ENCODE peak calls at places on chromosomes 13 and 19, in five cellular contexts. A is heart right ventricle; H is ascending aorta; N is CD8-positive, alpha-beta memory T cell; U is right cardiac atrium. C is an unnamed sample.
A peak's percentile ranks its signal among the peaks of the same experiment; 100 is the strongest.

GRCh38 chr13:95535243-95535642 is 17.3 kb upstream of the CLDN10 start:
- DNase-seq in H (no peak), A (no peak), N (no peak), U (no peak), C (no peak)

GRCh38 chr13:59663707-59664106 is 500.0 kb downstream of the DIAPH3 start:
- DNase-seq in A (no peak), N (no peak), H (no peak), U (no peak), C (no peak)

GRCh38 chr13:98290261-98290660 is 113.2 kb upstream of the RNF113B start:
- DNase-seq in N (no peak), A (no peak), U (no peak), H (no peak), C (no peak)

GRCh38 chr19:18157465-18158063 is 4.6 kb downstream of the PIK3R2 start:
- DNase-seq in A (no peak), H (no peak), N (no peak), U (no peak), C (no peak)

GRCh38 chr19:50710612-50711011 is 9.0 kb downstream of the SHANK1 start:
- DNase-seq in N (no peak), U (no peak), H (no peak), A (no peak), C (no peak)

GRCh38 chr13:60629158-60629557 is 232.1 kb downstream of the TDRD3 start:
- DNase-seq in H (no peak), A (no peak), U (no peak), N (no peak), C (no peak)

GRCh38 chr13:28493740-28494536 is 990 bp downstream of the FLT1 start:
- DNase-seq in A (peak; percentile 12), U (peak; percentile 63), H (no peak), N (no peak), C (no peak)

GRCh38 chr19:8151499-8152035 is 2.2 kb upstream of the FBN3 start:
- DNase-seq in U (no peak), N (no peak), H (no peak), A (no peak), C (no peak)

GRCh38 chr19:48501961-48502719 is 9.5 kb downstream of the LMTK3 start:
- DNase-seq in N (peak; percentile 56), A (no peak), H (peak; percentile 33), U (peak; percentile 80), C (peak; percentile 80)

GRCh38 chr19:37991841-37992248 is 84.8 kb downstream of the SIPA1L3 start:
- DNase-seq in U (no peak), A (no peak), H (no peak), N (no peak), C (no peak)

GRCh38 chr19:7908078-7908699 is 4.5 kb downstream of the MAP2K7 start:
- DNase-seq in H (no peak), N (no peak), U (peak; percentile 61), A (no peak), C (no peak)

GRCh38 chr19:2888739-2889224 is 11.9 kb upstream of the ZNF57 start:
- DNase-seq in U (peak; percentile 74), A (no peak), N (peak; percentile 57), H (no peak), C (peak; percentile 66)

GRCh38 chr19:40271706-40272105 is 13.4 kb downstream of the AKT2 start:
- DNase-seq in H (no peak), A (no peak), N (no peak), U (no peak), C (no peak)

DNA sequence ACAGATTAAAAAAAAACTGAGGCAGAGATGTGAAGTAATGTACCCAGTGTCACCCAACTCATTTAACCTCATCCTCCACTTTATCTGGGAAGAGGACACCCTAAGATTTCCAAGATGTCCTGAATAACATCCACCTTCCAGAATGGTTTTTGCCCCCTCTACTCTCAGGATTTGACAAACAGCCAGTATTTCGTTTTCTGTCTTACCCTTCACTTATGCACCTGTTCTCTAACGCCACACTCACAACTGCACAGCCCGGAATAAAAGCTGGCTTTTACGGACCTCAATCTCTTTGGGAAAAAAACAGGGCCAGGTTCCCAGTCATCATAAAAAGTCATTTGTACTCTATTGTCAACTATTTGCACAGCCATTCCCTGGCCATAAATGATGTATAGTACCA is 21.2 kb upstream of the CEACAM6 start:
- DNase-seq in A (no peak), U (no peak), N (no peak), H (no peak), C (no peak)
- H3K4me1 ChIP-seq in A (no peaks in the 10 kb centered on the region), U (no peaks in the 10 kb centered on the region), N (no peaks in the 10 kb centered on the region), H (no peaks in the 10 kb centered on the region), C (no peaks in the 10 kb centered on the region)

GRCh38 chr13:42380420-42381164 is 108.6 kb downstream of the AKAP11 start:
- DNase-seq in U (no peak), A (no peak), N (no peak), H (no peak), C (no peak)

GRCh38 chr13:42378383-42378780 is 106.4 kb downstream of the AKAP11 start:
- DNase-seq in H (no peak), U (no peak), N (no peak), A (no peak), C (no peak)

GRCh38 chr13:42381165-42381425 is 109.1 kb downstream of the AKAP11 start:
- DNase-seq in U (no peak), N (no peak), A (no peak), H (no peak), C (no peak)

GRCh38 chr13:42377640-42378382 is 105.9 kb downstream of the AKAP11 start:
- DNase-seq in U (no peak), A (no peak), N (peak; percentile 52), H (no peak), C (no peak)

DNA sequence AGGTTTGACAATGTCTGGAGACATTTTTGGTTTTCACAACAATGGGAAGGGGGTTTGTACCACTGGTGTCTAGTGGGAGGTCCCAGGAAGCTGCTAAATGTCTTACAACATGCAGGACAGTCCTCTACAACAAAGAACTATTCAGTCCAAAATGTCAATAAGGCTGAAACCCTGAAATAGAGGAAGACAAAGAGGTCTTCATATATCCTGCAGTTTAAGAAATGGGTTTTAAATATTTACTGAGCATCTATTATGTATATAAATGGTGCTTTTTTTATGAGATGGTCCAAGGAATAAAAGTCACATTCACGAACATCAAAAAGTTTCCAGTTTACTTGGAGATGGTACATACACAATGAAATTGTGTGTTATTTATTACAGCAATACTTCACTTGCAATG is 107.3 kb downstream of the AKAP11 start:
- DNase-seq in U (no peak), A (no peak), H (no peak), N (no peak), C (no peak)
- H3K4me1 ChIP-seq in U (no peaks in the 10 kb centered on the region), A (peaks cover 9% of the 10 kb centered on the region), H (no peaks in the 10 kb centered on the region), N (peaks cover 17% of the 10 kb centered on the region), C (no peaks in the 10 kb centered on the region)

DNA sequence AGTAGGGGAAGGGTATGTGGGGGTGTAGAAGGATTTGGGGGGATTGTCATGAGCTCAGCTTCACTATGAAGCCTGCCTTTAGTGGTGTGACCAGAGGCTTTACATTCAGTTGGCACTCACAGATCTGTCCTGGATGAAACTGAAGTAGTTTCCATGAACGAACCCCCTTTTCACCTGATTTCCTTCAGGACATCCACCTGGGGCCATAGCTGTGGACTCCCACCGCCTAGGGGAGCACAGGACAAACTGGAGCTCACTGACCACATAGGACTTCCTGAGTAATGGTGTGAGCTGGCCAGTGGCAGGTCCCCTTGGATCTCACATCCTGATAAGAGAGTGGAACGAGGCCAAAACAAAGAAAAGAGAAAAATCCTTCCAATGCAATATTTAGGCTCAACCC is 54.1 kb downstream of the MRPL57 start:
- DNase-seq in H (no peak), U (no peak), N (no peak), A (no peak), C (no peak)
- H3K4me1 ChIP-seq in H (no peaks in the 10 kb centered on the region), U (no peaks in the 10 kb centered on the region), N (no peaks in the 10 kb centered on the region), A (peaks cover 17% of the 10 kb centered on the region), C (no peaks in the 10 kb centered on the region)

DNA sequence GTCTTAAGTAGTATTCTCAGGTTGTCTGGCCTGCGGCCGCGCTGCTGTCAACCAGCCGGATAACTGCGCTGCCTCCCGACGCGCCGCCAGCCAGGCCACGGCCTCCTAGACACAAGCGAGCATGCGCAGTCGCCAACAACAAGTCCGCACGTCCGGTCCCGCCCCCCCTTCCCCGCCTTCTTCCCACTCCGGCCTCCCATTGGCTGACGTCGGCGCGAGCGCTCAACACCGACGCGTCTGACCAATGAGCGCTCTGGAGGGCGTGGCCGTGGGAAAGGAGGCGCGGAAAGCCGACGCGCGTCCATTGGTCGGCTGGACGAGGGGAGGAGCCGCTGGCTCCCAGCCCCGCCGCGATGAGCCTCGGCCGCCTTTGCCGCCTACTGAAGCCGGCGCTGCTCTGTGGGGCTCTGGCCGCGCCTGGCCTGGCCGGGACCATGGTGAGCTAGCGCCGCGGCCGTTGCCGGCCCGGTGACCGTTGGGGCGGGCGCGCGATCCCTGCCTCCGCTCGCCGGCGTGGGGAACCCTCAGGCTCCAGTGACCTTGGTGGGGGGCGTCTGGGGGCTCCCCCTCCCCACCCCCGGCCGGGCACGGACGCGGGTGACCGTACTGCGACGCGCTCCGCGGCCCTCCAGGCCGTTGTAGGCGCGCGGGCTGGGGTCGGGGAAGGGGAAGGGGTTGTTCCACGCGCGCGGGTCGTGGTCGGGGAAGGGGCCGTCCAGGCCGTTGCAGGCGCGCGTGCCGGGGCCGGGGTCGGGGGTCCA is at the start of gene GPX4:
- DNase-seq in N (peak; percentile 98), U (peak; percentile 100), A (peak; percentile 99), H (peak; percentile 95), C (peak; percentile 100)
- H3K4me1 ChIP-seq in N (peaks cover 43% of the 10 kb centered on the region), U (peaks cover 7% of the 10 kb centered on the region), A (peaks cover 74% of the 10 kb centered on the region), H (peaks cover 43% of the 10 kb centered on the region), C (peaks cover 7% of the 10 kb centered on the region)

GRCh38 chr13:40600145-40600751 is 66.2 kb downstream of the FOXO1 start:
- DNase-seq in U (no peak), N (peak; percentile 30), A (no peak), H (no peak), C (no peak)
- H3K4me1 ChIP-seq in U (peaks cover 22% of the 10 kb centered on the region), N (peaks cover 93% of the 10 kb centered on the region), A (peaks cover 43% of the 10 kb centered on the region), H (peaks cover 23% of the 10 kb centered on the region), C (peaks cover 48% of the 10 kb centered on the region)

GRCh38 chr13:97276862-97277269 is 54.7 kb downstream of the MBNL2 start:
- DNase-seq in A (no peak), U (no peak), N (no peak), H (no peak), C (no peak)
- H3K4me1 ChIP-seq in A (peaks cover 94% of the 10 kb centered on the region), U (peaks cover 13% of the 10 kb centered on the region), N (peaks cover 6% of the 10 kb centered on the region), H (peaks cover 61% of the 10 kb centered on the region), C (peaks cover 70% of the 10 kb centered on the region)

DNA sequence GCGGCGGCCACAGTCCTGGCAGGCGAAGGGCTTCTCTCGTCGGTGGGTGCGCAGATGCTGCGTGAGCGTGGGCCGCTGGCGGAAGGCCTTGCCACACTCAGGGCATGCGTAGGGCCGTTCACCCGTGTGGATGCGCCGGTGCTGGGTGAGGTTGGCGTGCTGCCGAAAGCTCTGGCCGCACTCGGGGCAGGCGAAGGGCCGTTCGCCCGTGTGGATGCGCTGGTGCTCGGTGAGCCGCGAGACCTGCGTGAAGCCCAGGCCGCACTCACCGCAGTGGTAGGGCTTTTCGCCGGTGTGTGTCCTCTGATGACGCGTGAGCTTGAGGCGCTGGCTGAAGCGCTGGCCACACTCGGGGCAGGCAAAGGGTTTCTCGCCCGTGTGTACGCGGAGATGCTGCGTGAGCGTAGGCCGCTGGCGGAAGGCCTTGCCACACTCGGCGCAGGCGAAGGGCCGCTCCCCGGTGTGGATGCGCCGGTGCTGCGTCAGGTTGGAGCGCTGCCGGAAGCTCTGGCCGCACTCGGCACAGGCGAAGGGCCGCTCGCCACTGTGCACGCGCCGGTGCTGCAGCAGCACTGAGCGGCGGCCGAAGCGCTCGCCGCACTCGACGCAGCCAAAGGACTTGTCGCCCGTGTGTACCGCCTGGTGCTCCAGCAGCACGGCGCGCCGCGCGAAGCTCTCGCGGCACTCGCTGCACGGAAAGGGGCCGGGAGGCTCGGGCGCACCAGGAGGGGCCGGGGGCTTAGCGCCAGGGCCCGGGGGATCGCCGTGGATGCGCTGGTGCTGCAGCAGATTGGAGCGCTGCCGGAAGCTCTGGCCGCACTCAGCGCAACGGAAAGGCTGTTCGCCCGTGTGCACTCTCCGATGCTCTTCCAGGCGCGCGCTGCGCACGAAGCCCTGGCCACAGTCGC is 4.0 kb upstream of the UBE2M start:
- DNase-seq in U (peak; percentile 77), H (no peak), A (no peak), N (peak; percentile 28), C (peak; percentile 74)
- H3K4me1 ChIP-seq in U (peaks cover 10% of the 10 kb centered on the region), H (peaks cover 27% of the 10 kb centered on the region), A (peaks cover 36% of the 10 kb centered on the region), N (peaks cover 47% of the 10 kb centered on the region), C (no peaks in the 10 kb centered on the region)

GRCh38 chr13:50618206-50618605 is 225.3 kb downstream of the DLEU7 start:
- DNase-seq in A (no peak), H (no peak), U (no peak), N (no peak), C (no peak)
- H3K4me1 ChIP-seq in A (peaks cover 5% of the 10 kb centered on the region), H (no peaks in the 10 kb centered on the region), U (no peaks in the 10 kb centered on the region), N (no peaks in the 10 kb centered on the region), C (no peaks in the 10 kb centered on the region)